ENCODE peak calls at places on chromosomes 11 and 22, in seven cellular contexts. E is endodermal cell, B is fibroblast of lung, Y is HFF-Myc, S is fibroblast of pulmonary artery, M is lower leg skin, O is heart right ventricle. H is an unnamed sample.

GRCh38 chr11:33554219-33554618 is 146.4 kb downstream of the C11orf91 start:
- DNase-seq in M (no peak), Y (no peak), O (no peak), S (no peak), B (no peak), E (no peak), H (no peak)

GRCh38 chr22:19747574-19747973 is 13.0 kb upstream of the TBX1 start:
- DNase-seq in B (no peak), S (no peak), E (no peak), Y (no peak), M (no peak), O (no peak), H (no peak)

GRCh38 chr22:42303304-42304020 is 33.0 kb upstream of the TCF20 start:
- DNase-seq in Y (no peak), M (no peak), B (no peak), S (no peak), E (no peak), O (no peak), H (no peak)

GRCh38 chr22:20567371-20567847 is 60.0 kb downstream of the MED15 start:
- DNase-seq in O (no peak), S (no peak), E (no peak), Y (no peak), M (no peak), B (peak), H (peak)

GRCh38 chr22:39181356-39181755 is 28.9 kb upstream of the CBX7 start:
- DNase-seq in Y (no peak), E (no peak), O (no peak), S (no peak), B (no peak), M (no peak), H (no peak)

GRCh38 chr11:102914238-102915043 is 39.7 kb upstream of the MMP12 start:
- DNase-seq in B (peak), O (no peak), Y (peak), E (peak), M (no peak), S (peak), H (peak)

GRCh38 chr11:64036081-64037026 is 623 bp downstream of the FLRT1 start:
- DNase-seq in S (peak), M (no peak), E (peak), O (peak), Y (no peak), B (peak), H (peak)

GRCh38 chr22:25143161-25144076 is 56.2 kb upstream of the CRYBB3 start:
- DNase-seq in B (no peak), M (no peak), S (peak), E (no peak), Y (no peak), O (no peak), H (no peak)

GRCh38 chr11:134579709-134580634 is 167.9 kb upstream of the B3GAT1 start:
- DNase-seq in M (no peak), S (no peak), Y (no peak), B (no peak), E (peak), O (no peak), H (no peak)

GRCh38 chr11:29534831-29535230 is 482.0 kb downstream of the KCNA4 start:
- DNase-seq in S (no peak), E (no peak), Y (no peak), O (no peak), B (peak), M (no peak), H (no peak)

GRCh38 chr11:96187779-96188624 is 155.0 kb downstream of the MAML2 start:
- DNase-seq in O (peak), S (peak), E (no peak), B (peak), M (no peak), Y (peak), H (peak)

GRCh38 chr22:27270818-27271510 is 530.6 kb downstream of the MN1 start:
- DNase-seq in O (peak), M (no peak), B (peak), E (no peak), S (peak), Y (no peak), H (no peak)

DNA sequence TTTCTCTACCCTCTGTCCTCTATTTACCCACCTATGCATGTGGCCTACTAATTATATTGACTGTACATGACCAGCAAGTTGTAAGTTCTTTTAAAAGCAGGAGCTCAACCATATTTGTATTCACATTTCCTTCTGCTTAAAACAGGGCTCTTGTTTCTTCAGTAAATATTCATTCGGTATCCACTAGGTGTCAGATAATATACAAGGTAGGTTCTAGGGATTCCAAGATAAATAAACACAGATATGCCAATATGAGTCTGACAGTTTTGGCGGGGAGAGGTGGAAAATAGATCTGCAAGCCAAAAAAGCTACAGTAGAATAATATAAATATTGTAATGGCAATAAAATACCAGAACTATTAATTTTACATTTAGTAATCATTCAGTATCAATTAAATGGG is 15.3 kb upstream of the RAB30 start:
- DNase-seq in S (no peak), E (no peak), Y (no peak), O (no peak), M (no peak), B (peak), H (no peak)
- TF ChIP-seq CTCF in S (no peak), E (peak), Y (no peak), O (peak), M (no peak), B (no peak), H (no peak)

DNA sequence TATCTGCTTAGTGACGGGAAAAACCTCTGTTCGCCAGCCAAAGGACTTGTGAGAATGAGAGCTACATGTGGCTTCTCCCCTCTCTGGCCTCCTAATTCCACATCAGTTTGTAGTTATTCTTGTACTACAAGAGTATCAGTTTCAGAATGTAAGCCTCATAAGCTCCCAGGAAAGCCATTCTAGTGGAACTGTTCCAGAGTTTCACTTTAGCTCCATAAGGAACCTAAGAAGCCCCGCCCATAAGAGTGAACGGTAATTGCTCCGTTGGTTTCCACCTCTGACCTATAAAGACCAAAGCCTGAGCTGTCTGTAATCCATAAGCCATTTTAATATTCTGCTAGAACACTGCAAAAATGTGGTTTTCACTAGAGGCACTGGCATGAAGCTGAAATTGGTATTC is 53.0 kb downstream of the SIK3 start:
- DNase-seq in O (no peak), Y (peak), M (no peak), B (peak), E (no peak), S (no peak), H (peak)
- H3K4me3 ChIP-seq in O (no peak), Y (no peak), M (no peak), B (no peak), E (no peak), S (no peak), H (no peak)

DNA sequence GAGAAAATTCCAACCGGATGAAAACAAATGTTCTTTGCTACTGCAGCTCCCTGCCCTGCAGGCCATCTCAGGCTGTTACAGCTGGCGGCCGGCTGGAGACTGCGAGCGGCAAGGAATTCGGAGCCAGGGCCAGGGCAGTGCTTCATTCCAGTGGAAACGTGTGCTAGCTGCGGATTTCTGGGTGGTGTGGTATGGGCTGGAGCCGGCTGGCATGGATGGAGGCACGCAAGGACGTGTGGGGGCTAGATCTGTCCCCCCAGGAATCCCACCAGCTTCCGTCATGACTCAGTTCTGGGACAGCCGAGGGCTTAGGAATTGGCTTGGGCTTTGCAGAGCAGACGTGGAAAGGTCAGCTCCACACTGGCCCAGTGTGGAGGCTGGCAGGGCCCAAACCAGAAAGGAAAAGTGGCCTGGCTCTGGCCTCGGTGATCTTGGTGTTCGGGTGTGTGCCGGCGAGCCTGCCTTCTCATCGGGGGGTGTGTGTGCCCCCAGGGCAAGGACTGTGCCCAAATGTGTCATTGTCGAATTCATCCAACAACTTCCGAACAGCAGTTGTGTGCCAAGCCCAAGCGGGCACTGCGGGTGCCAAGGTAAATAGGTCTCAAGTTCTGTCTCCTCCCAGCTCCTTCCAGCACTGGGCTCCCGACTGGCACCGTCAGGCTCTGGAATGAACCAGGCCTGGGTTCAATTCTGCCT is 48.1 kb upstream of the SHISAL1 start:
- DNase-seq in Y (peak), S (peak), E (peak), B (peak), O (no peak), M (no peak), H (peak)
- TF ChIP-seq CTCF in Y (peak), S (peak), E (no peak), B (peak), O (peak), M (no peak), H (peak)

DNA sequence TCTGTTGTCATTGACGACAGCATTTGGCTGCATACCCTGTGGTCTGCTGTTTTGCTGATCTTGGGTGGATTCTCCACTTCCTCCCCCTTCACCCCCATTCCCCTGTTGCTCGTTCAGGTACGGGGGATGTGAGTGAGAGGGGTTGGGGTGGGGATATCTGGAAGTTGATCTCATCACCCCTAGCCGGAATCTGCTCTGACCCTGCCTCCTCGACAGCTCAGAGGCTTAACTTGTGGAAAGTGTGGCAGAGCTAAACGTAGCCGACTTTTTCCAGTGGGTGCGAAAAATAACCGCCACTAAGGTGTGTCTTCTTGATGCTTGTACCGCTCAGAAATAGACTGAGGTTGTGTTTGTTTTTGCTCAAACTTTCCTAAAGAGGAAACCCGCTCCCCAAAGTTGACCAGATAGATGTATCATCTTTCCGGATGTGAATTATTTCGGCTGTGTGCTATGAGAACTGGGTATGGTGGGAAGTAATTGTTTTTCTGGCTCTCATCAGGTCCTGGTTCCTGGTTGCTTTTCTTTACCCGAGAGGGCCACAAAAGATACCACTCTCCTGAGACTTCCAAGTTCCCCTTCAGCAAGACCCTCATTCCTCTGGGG is 6.6 kb downstream of the ZBTB16 start:
- DNase-seq in S (no peak), M (no peak), Y (no peak), O (no peak), E (no peak), B (no peak), H (no peak)
- H3K4me3 ChIP-seq in S (peak), M (no peak), Y (no peak), O (no peak), E (no peak), B (no peak), H (no peak)

GRCh38 chr22:33126881-33127280 is 68.7 kb upstream of the SYN3 start:
- DNase-seq in M (no peak), B (no peak), S (peak), E (peak), O (no peak), Y (no peak), H (no peak)
- TF ChIP-seq CTCF in M (no peak), B (no peak), S (no peak), E (peak), O (peak), Y (no peak), H (no peak)

H was measured in foreskin fibroblast.